ENCODE peak calls at places on chromosomes 4 and X, in nine cellular contexts. U is aorta, P is endothelial cell, J is germinal center, Q is NCI-H1092, O is Right ventricle myocardium superior, L is amygdala, A is Calu3, E is cardiac fibroblast. Y is an unnamed sample.

GRCh38 chr4:182555997-182556418 is 312.8 kb downstream of the TENM3 start:
- DNase-seq in A (no peak), P (no peak), Q (peak; percentile 65), U (no peak), E (peak; percentile 38), O (no peak), J (no peak), L (no peak), Y (peak; percentile 71)

GRCh38 chr4:13498464-13498863 is 14.3 kb upstream of the RAB28 start:
- DNase-seq in A (no peak), L (no peak), J (no peak), P (no peak), E (no peak), U (no peak), Q (no peak), O (no peak), Y (no peak)

GRCh38 chrX:140756948-140757347 is 47.4 kb downstream of the LINC00632 start:
- DNase-seq in U (no peak), P (no peak), E (no peak), J (no peak), O (no peak), L (no peak), Q (no peak), A (no peak), Y (no peak)

GRCh38 chr4:154014401-154015105 is 225.7 kb upstream of the SFRP2 start:
- DNase-seq in Q (no peak), A (no peak), L (no peak), P (no peak), O (no peak), E (no peak), J (no peak), U (no peak), Y (peak; percentile 43)

GRCh38 chr4:106355193-106355592 is 13.4 kb downstream of the GIMD1 start:
- DNase-seq in U (no peak), L (no peak), A (no peak), Q (no peak), P (no peak), J (no peak), O (no peak), E (no peak), Y (no peak)

GRCh38 chr4:8679032-8679431 is 86.5 kb downstream of the CPZ start:
- DNase-seq in O (no peak), J (no peak), U (no peak), P (no peak), A (no peak), L (no peak), Q (no peak), E (no peak), Y (no peak)

GRCh38 chr4:124974163-124974562 is 261.6 kb upstream of the ANKRD50 start:
- DNase-seq in E (peak; percentile 18), A (no peak), Q (no peak), O (no peak), P (no peak), J (no peak), L (no peak), U (no peak), Y (no peak)

GRCh38 chr4:8910822-8911310 is 39.2 kb upstream of the HMX1 start:
- DNase-seq in U (peak; percentile 51), Q (no peak), P (no peak), E (no peak), J (no peak), O (peak; percentile 23), L (no peak), A (no peak), Y (no peak)

GRCh38 chr4:89889289-89889688 is 5.4 kb upstream of the MMRN1 start:
- DNase-seq in P (peak; percentile 5), J (no peak), O (peak; percentile 37), E (no peak), U (peak; percentile 53), L (no peak), A (no peak), Q (no peak), Y (no peak)

GRCh38 chr4:74447636-74448233 is 2.8 kb downstream of the AREG start:
- DNase-seq in J (no peak), Q (no peak), L (no peak), E (no peak), A (no peak), O (no peak), U (no peak), P (no peak), Y (no peak)